ENCODE peak calls at places on chromosomes 5 and 9, in seven cellular contexts. E is stimulated activated CD4-positive, alpha-beta T cell treated with anti-CD3 and anti-CD28 coated beads, Interleukin-2, amount 100 ng/mL, for 48 hours; A is NCI-H1417; H is kidney tubule cell; P is HuH-7.5; S is iPS-NIHi11; B is right cardiac atrium. Y is an unnamed sample.
A peak's percentile ranks its signal among the peaks of the same experiment; 100 is the strongest.

GRCh38 chr9:87343816-87344438 is 153.7 kb upstream of the DAPK1 start:
- DNase-seq in A (no peak), B (no peak), H (peak; percentile 39), S (no peak), E (no peak), P (no peak), Y (no peak)

GRCh38 chr5:149240354-149240998 is 31.2 kb upstream of the AFAP1L1 start:
- DNase-seq in S (no peak), B (peak; percentile 65), A (no peak), P (no peak), H (no peak), E (peak; percentile 62), Y (no peak)

GRCh38 chr5:102453716-102454115 is 45.1 kb downstream of the SLCO6A1 start:
- DNase-seq in B (no peak), E (no peak), A (no peak), H (peak; percentile 13), S (no peak), P (no peak), Y (no peak)

GRCh38 chr9:27791311-27791710 is 218.0 kb upstream of the C9orf72 start:
- DNase-seq in B (no peak), E (no peak), P (no peak), A (no peak), S (no peak), H (peak; percentile 58), Y (no peak)

GRCh38 chr5:33166522-33166921 is 274.2 kb upstream of the TARS1 start:
- DNase-seq in S (no peak), H (no peak), A (no peak), E (no peak), B (no peak), P (no peak), Y (no peak)

GRCh38 chr9:13718086-13718485 is 438.6 kb upstream of the MPDZ start:
- DNase-seq in P (no peak), H (peak; percentile 34), S (no peak), A (no peak), E (no peak), B (no peak), Y (no peak)

GRCh38 chr5:107472620-107473064 is 198.1 kb downstream of the EFNA5 start:
- DNase-seq in S (peak; percentile 24), P (no peak), H (no peak), A (no peak), E (no peak), B (no peak), Y (no peak)

GRCh38 chr9:69637801-69638200 is 34.4 kb downstream of the APBA1 start:
- DNase-seq in P (no peak), S (no peak), A (no peak), B (no peak), E (no peak), H (peak; percentile 51), Y (no peak)

GRCh38 chr9:81737871-81738507 is 48.6 kb upstream of the TLE1 start:
- DNase-seq in E (no peak), P (no peak), H (peak; percentile 100), A (no peak), B (no peak), S (no peak), Y (no peak)

GRCh38 chr5:174714751-174715150 is 9.6 kb upstream of the MSX2 start:
- DNase-seq in B (no peak), H (no peak), P (no peak), A (no peak), E (no peak), S (no peak), Y (no peak)

GRCh38 chr5:55231476-55232193 is 1.8 kb downstream of the CCNO start:
- DNase-seq in E (no peak), B (peak; percentile 56), H (peak; percentile 29), S (no peak), P (no peak), A (no peak), Y (peak; percentile 85)

GRCh38 chr5:154627711-154628678 is 127.2 kb upstream of the LARP1 start:
- DNase-seq in B (no peak), A (no peak), S (no peak), H (no peak), P (no peak), E (no peak), Y (no peak)

GRCh38 chr9:96663506-96664120 is 8.5 kb upstream of the PRXL2C start:
- DNase-seq in A (no peak), P (no peak), E (no peak), B (no peak), H (no peak), S (no peak), Y (no peak)

GRCh38 chr9:14314424-14314928 is 535 bp upstream of the NFIB start:
- DNase-seq in P (peak; percentile 82), A (peak; percentile 55), B (peak; percentile 88), H (peak; percentile 94), S (peak; percentile 72), E (no peak), Y (peak; percentile 84)

GRCh38 chr5:82058710-82059109 is 86.9 kb downstream of the ATG10 start:
- DNase-seq in A (no peak), H (no peak), S (no peak), E (no peak), P (no peak), B (no peak), Y (no peak)

GRCh38 chr5:66012271-66012670 is 85.9 kb downstream of the ERBIN start:
- DNase-seq in E (no peak), P (no peak), H (no peak), S (no peak), B (no peak), A (no peak), Y (no peak)

GRCh38 chr5:169970911-169971436 is 9.3 kb downstream of the INSYN2B start:
- DNase-seq in B (peak; percentile 66), H (peak; percentile 98), S (no peak), P (no peak), A (no peak), E (no peak), Y (peak; percentile 25)

GRCh38 chr9:78235296-78235770 is 542 bp upstream of the CEP78 start:
- DNase-seq in B (no peak), E (no peak), P (no peak), A (no peak), H (peak; percentile 34), S (no peak), Y (no peak)

GRCh38 chr5:10595678-10596309 is 31.9 kb downstream of the ANKRD33B start:
- DNase-seq in E (peak; percentile 46), A (no peak), S (peak; percentile 47), H (peak; percentile 89), P (no peak), B (peak; percentile 58), Y (no peak)

GRCh38 chr9:88821749-88822106 is 169.5 kb upstream of the S1PR3 start:
- DNase-seq in P (no peak), B (no peak), A (no peak), S (no peak), E (no peak), H (no peak), Y (no peak)

Y was measured in retina.